ENCODE peak calls at places on chromosome 7, in nine cellular contexts. Z, Q, R, J, G, C, V, M and T are unnamed samples.

GRCh38 chr7:19489162-19489820 is 219.5 kb downstream of the POLR1F start:
- DNase-seq in Z (no peak), Q (no peak), R (no peak), C (no peak), M (no peak), J (no peak), G (no peak), V (no peak), T (no peak)

GRCh38 chr7:122352454-122352853 is 47.9 kb upstream of the FEZF1 start:
- DNase-seq in M (no peak), C (no peak), J (no peak), Z (no peak), V (no peak), R (no peak), G (no peak), Q (no peak), T (no peak)

GRCh38 chr7:141701489-141702046 is 398 bp downstream of the DENND11 start:
- DNase-seq in J (peak), C (peak), G (peak), V (peak), M (no peak), Q (peak), R (peak), Z (peak), T (no peak)

GRCh38 chr7:157228864-157229422 is 90.2 kb downstream of the UBE3C start:
- DNase-seq in V (no peak), C (no peak), Z (peak), J (peak), Q (peak), R (no peak), G (peak), M (peak), T (peak)

GRCh38 chr7:51070163-51070562 is 246.4 kb downstream of the COBL start:
- DNase-seq in M (no peak), R (no peak), J (no peak), Z (no peak), V (no peak), C (no peak), G (peak), Q (no peak), T (peak)

GRCh38 chr7:81846398-81846797 is 76.6 kb upstream of the HGF start:
- DNase-seq in Z (no peak), V (peak), C (no peak), M (peak), G (peak), R (no peak), J (no peak), Q (no peak), T (peak)

GRCh38 chr7:129612112-129613015 is 844 bp downstream of the NRF1 start:
- DNase-seq in R (peak), C (peak), Q (peak), J (peak), V (peak), Z (peak), G (no peak), M (no peak), T (peak)

GRCh38 chr7:112765105-112765504 is 25.1 kb downstream of the TMEM168 start:
- DNase-seq in V (no peak), Q (no peak), R (no peak), C (no peak), G (no peak), M (no peak), J (no peak), Z (no peak), T (no peak)

GRCh38 chr7:117283371-117283770 is 39.5 kb downstream of the WNT2 start:
- DNase-seq in Z (no peak), G (peak), Q (no peak), C (no peak), J (no peak), R (no peak), M (peak), V (no peak), T (peak)

GRCh38 chr7:101021703-101022102 is 1.8 kb downstream of the MUC17 start:
- DNase-seq in Z (no peak), M (no peak), G (no peak), C (no peak), V (no peak), R (no peak), Q (no peak), J (no peak), T (no peak)

GRCh38 chr7:70807650-70808049 is 324.3 kb upstream of the GALNT17 start:
- DNase-seq in J (no peak), V (no peak), Q (no peak), Z (no peak), C (no peak), M (no peak), R (no peak), G (no peak), T (no peak)

GRCh38 chr7:146736446-146737190 is 620.0 kb downstream of the CNTNAP2 start:
- DNase-seq in Z (no peak), M (no peak), Q (no peak), V (no peak), C (no peak), R (no peak), G (no peak), J (no peak), T (peak)

GRCh38 chr7:36192050-36192824 is 39.2 kb downstream of the EEPD1 start:
- DNase-seq in C (no peak), J (no peak), Q (no peak), M (peak), Z (no peak), G (peak), V (peak), R (no peak), T (peak)

GRCh38 chr7:75813781-75814236 is at the start of gene CCL24:
- DNase-seq in R (no peak), Q (no peak), C (no peak), M (no peak), V (peak), Z (no peak), G (no peak), J (no peak), T (no peak)

GRCh38 chr7:149725916-149726315 is 47.5 kb downstream of the ZNF467 start:
- DNase-seq in M (no peak), V (peak), R (no peak), C (no peak), Q (no peak), Z (no peak), J (no peak), G (no peak), T (no peak)

GRCh38 chr7:879093-879492 is 2.7 kb downstream of the GET4 start:
- DNase-seq in M (no peak), Z (no peak), R (no peak), C (no peak), G (no peak), Q (peak), V (no peak), J (no peak), T (no peak)

GRCh38 chr7:45610660-45611299 is 36.6 kb downstream of the ADCY1 start:
- DNase-seq in M (no peak), C (no peak), G (no peak), V (no peak), R (no peak), Q (no peak), Z (no peak), J (no peak), T (no peak)

GRCh38 chr7:141511370-141512335 is 39.6 kb upstream of the AGK start:
- DNase-seq in M (no peak), V (no peak), R (no peak), C (no peak), Q (peak), J (no peak), G (no peak), Z (no peak), T (no peak)

GRCh38 chr7:151271699-151272355 is 23.3 kb upstream of the SMARCD3 start:
- DNase-seq in R (no peak), Z (no peak), M (no peak), Q (peak), J (no peak), C (no peak), G (peak), V (peak), T (peak)

GRCh38 chr7:131931368-131931767 is 374.9 kb upstream of the PODXL start:
- DNase-seq in Q (no peak), Z (no peak), V (no peak), M (no peak), R (no peak), J (no peak), C (no peak), G (peak), T (no peak)

GRCh38 chr7:77326131-77326530 is 90.0 kb downstream of the GSAP start:
- DNase-seq in R (no peak), J (no peak), M (no peak), Q (no peak), C (no peak), V (no peak), Z (no peak), G (no peak), T (no peak)

GRCh38 chr7:23469961-23470250 is 385 bp downstream of the IGF2BP3 start:
- DNase-seq in M (no peak), G (no peak), Q (no peak), Z (peak), C (no peak), V (no peak), R (no peak), J (no peak), T (no peak)

GRCh38 chr7:157552295-157552993 is 215.6 kb downstream of the DNAJB6 start:
- DNase-seq in R (no peak), V (no peak), Q (no peak), M (no peak), J (peak), G (no peak), Z (no peak), C (no peak), T (no peak)

GRCh38 chr7:91657386-91658120 is 222.9 kb downstream of the MTERF1 start:
- DNase-seq in R (no peak), V (no peak), M (peak), G (peak), C (no peak), J (no peak), Z (no peak), Q (no peak), T (peak)

GRCh38 chr7:41855798-41856197 is 152.9 kb upstream of the INHBA start:
- DNase-seq in V (no peak), G (no peak), C (no peak), Z (no peak), R (no peak), M (no peak), J (no peak), Q (no peak), T (peak)

GRCh38 chr7:2054927-2055326 is 177.8 kb downstream of the MAD1L1 start:
- DNase-seq in J (no peak), Q (no peak), R (no peak), C (no peak), Z (no peak), G (no peak), V (no peak), M (no peak), T (no peak)

GRCh38 chr7:78770422-78771410 is 682.8 kb downstream of the MAGI2 start:
- DNase-seq in V (no peak), J (no peak), Q (no peak), G (peak), Z (no peak), M (no peak), C (no peak), R (no peak), T (peak)

GRCh38 chr7:75993689-75994387 is 557 bp downstream of the TMEM120A start:
- DNase-seq in G (peak), V (peak), R (no peak), J (peak), C (peak), Q (peak), M (peak), Z (peak), T (peak)

GRCh38 chr7:8937204-8937603 is 503.8 kb downstream of the NXPH1 start:
- DNase-seq in J (no peak), C (no peak), Q (no peak), Z (no peak), V (no peak), M (no peak), G (no peak), R (no peak), T (no peak)

GRCh38 chr7:119630570-119630969 is 642.4 kb upstream of the KCND2 start:
- DNase-seq in R (no peak), Z (no peak), J (no peak), C (no peak), M (no peak), V (no peak), G (no peak), Q (no peak), T (no peak)

GRCh38 chr7:30665449-30665848 is 16.8 kb downstream of the CRHR2 start:
- DNase-seq in M (no peak), R (no peak), Z (no peak), C (no peak), J (no peak), G (no peak), Q (no peak), V (no peak), T (no peak)

GRCh38 chr7:63114371-63114985 is 884.2 kb upstream of the ZNF722 start:
- DNase-seq in G (no peak), J (no peak), R (no peak), M (no peak), C (no peak), Q (no peak), Z (no peak), V (no peak), T (no peak)

GRCh38 chr7:150406565-150407421 is 27.7 kb downstream of the ZNF775 start:
- DNase-seq in J (peak), V (no peak), Q (no peak), M (no peak), R (no peak), C (peak), Z (peak), G (no peak), T (no peak)

GRCh38 chr7:36677769-36678435 is 46.4 kb downstream of the AOAH start:
- DNase-seq in C (peak), V (no peak), Z (no peak), M (no peak), G (no peak), R (no peak), J (no peak), Q (no peak), T (no peak)

GRCh38 chr7:3578399-3578798 is 277.3 kb downstream of the SDK1 start:
- DNase-seq in J (no peak), C (no peak), V (no peak), G (no peak), R (no peak), Q (no peak), Z (no peak), M (no peak), T (no peak)

GRCh38 chr7:132491546-132491945 is 84.7 kb downstream of the PLXNA4 start:
- DNase-seq in Q (no peak), R (no peak), V (no peak), C (no peak), G (no peak), M (no peak), J (no peak), Z (no peak), T (no peak)

GRCh38 chr7:18873674-18874341 is 243.6 kb downstream of the TWIST1 start:
- DNase-seq in C (no peak), V (no peak), J (no peak), M (peak), G (peak), Z (no peak), R (no peak), Q (no peak), T (peak)

GRCh38 chr7:25187932-25188331 is 40.4 kb downstream of the NPVF start:
- DNase-seq in G (no peak), Z (no peak), Q (no peak), J (no peak), M (no peak), C (no peak), R (no peak), V (no peak), T (no peak)